ENCODE peak calls at places on chromosome 16, in six cellular contexts. F, B, N, I, T and K are unnamed samples.
A peak's percentile ranks its signal among the peaks of the same experiment; 100 is the strongest.

GRCh38 chr16:63602206-63602927 is 1519.5 kb downstream of the CDH11 start:
- DNase-seq in B (no peak), F (no peak), I (no peak), N (no peak), T (no peak), K (no peak)

GRCh38 chr16:590165-590874 is 454 bp downstream of the RAB40C start:
- DNase-seq in N (peak; percentile 67), B (peak; percentile 40), T (no peak), F (no peak), I (no peak), K (no peak)

GRCh38 chr16:3857189-3858013 is 23.1 kb downstream of the CREBBP start:
- DNase-seq in T (peak; percentile 89), I (peak; percentile 42), F (no peak), B (no peak), N (no peak), K (no peak)

GRCh38 chr16:47461598-47462266 is 601 bp downstream of the PHKB start:
- DNase-seq in B (peak; percentile 26), I (no peak), N (peak; percentile 17), F (no peak), T (peak; percentile 68), K (peak; percentile 53)

GRCh38 chr16:57379579-57379978 is 7.3 kb downstream of the CX3CL1 start:
- DNase-seq in T (no peak), N (peak; percentile 72), F (no peak), B (no peak), I (no peak), K (peak; percentile 85)

GRCh38 chr16:57529324-57530103 is 6.9 kb downstream of the CCDC102A start:
- DNase-seq in F (no peak), I (no peak), T (no peak), N (peak; percentile 14), B (no peak), K (no peak)

GRCh38 chr16:11586856-11587642 is at the start of gene LITAF:
- DNase-seq in T (no peak), N (peak; percentile 92), I (no peak), F (peak; percentile 79), B (peak; percentile 75), K (peak; percentile 55)

GRCh38 chr16:81583893-81584705 is 139.5 kb downstream of the CMIP start:
- DNase-seq in T (no peak), B (no peak), F (no peak), I (no peak), N (no peak), K (peak; percentile 84)

GRCh38 chr16:17475104-17475503 is 4.3 kb upstream of the XYLT1 start:
- DNase-seq in I (no peak), T (no peak), B (no peak), F (no peak), N (no peak), K (no peak)

GRCh38 chr16:3879887-3880564 is 487 bp downstream of the CREBBP start:
- DNase-seq in I (no peak), F (no peak), N (peak; percentile 91), B (peak; percentile 81), T (no peak), K (peak; percentile 49)

GRCh38 chr16:15874745-15875314 is 13.6 kb downstream of the CEP20 start:
- DNase-seq in F (peak; percentile 59), B (peak; percentile 23), I (no peak), N (peak; percentile 60), T (peak; percentile 70), K (peak; percentile 87)

GRCh38 chr16:733382-734207 is 6.7 kb downstream of the HAGHL start:
- DNase-seq in F (peak; percentile 84), T (no peak), N (peak; percentile 87), B (peak; percentile 53), I (no peak), K (peak; percentile 50)

GRCh38 chr16:72995151-72995881 is 52.6 kb downstream of the ZFHX3 start:
- DNase-seq in I (no peak), N (peak; percentile 34), F (peak; percentile 87), T (no peak), B (peak; percentile 66), K (peak; percentile 56)
- TF ChIP-seq CHD2 in I (no peak), N (no peak), F (no peak), T (no peak), B (no peak), K (no peak)

DNA sequence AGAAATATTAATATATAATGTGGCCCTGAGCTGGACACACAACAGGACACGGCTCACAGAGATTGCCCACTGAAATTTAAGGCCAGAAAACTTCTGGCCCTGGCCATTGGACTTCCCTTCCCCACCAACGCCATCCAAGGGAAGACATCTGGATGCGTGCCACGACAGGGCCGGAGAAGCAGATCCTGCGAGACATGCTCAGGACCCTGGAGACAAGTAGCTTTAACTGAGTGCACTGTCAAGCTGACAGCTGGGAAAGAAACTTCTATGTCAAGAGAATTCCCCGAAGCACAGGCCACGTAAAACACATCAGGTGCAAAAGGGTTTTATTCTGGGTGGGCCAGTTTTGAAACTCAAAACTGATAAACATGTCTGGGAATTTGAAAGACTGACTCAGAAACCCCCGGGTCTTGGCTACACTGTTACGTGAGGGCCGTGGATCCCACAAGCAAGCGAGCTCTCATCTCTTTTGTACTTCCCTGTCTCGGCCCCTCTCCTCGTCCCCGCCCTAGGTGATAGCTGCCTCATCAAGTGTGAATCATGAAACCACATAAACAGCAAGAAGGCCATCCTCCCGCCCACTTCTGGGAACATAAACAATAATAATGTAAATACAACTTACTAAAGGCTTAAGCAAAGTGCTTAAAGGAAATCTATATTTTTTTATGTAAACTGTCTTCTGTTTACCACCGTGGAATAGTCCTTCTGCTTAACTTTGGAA is 405.8 kb upstream of the MAF start:
- DNase-seq in B (no peak), I (no peak), T (no peak), F (no peak), N (no peak), K (peak; percentile 16)
- H3K27ac ChIP-seq in B (peak overlapping the region; percentile 0), I (no peak overlapping the region), T (no peak overlapping the region), F (no peak overlapping the region), N (no peak overlapping the region), K (peak overlapping the region; percentile 32)

DNA sequence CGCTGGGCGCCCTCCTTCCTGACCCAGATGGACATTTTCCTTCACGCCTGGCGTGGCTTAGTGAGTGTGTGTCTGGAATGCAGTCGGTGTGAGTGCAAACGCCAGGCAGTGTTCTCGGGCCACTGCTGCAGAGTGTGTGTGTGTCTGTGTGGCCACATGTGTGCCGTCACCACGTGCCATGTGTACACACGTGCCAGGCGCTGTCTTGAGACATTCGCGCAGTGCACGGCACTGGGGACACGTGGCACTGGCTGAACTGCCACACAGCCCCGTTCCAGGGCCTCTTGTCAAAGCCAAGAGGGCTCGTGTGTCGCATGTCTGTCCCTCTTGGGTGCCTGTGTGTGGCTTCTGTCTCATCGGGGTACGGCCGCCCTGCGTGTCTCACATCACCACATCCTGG is 28.8 kb downstream of the MAPK8IP3 start:
- DNase-seq in N (no peak), B (no peak), I (no peak), F (no peak), T (no peak), K (no peak)
- H3K9me3 ChIP-seq in N (no peaks in the 10 kb centered on the region), B (peaks cover 36% of the 10 kb centered on the region), I (peaks cover 6% of the 10 kb centered on the region), F (peaks cover 51% of the 10 kb centered on the region), T (peaks cover 20% of the 10 kb centered on the region), K (peaks cover 6% of the 10 kb centered on the region)

DNA sequence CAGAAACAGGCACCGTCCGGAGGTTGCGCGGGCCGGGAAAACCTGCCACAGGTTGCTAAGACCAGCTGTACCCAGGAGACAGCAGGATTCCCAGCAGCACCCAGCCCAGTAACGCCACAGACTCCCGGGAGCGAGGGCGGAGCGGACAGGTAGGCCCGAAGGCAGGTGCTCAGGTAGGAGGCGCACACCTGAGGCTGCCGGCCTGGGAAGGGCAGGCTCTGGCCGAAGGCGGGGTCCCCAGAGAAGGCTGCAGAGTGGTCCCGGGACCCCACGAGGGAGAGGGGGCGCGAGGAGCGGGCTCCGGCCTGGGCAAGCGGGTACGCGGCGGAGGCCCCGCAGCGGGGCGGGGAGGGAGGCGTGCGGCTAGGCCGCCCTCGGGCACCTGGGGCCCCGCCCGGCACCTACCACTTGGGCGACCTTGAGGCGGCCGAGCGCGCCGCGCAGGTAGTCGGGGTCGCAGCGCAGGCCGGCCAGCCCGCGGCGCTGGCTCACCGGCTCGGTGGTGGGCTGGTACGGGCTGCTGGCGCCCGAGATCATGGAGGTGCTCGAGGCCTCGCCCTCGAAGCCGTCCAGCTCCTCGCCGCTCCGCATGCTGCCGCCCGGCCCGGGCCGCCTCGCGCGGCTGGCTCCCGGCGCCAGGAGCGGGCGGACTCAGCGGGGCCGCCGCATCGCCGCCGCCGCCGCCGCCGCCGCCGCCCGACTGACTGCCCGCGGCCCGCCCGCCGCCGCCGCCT is 441 bp downstream of the CMTM4 start:
- DNase-seq in T (no peak), F (peak; percentile 79), B (peak; percentile 75), N (no peak), I (no peak), K (peak; percentile 24)
- TF ChIP-seq CHD2 in T (no peak), F (no peak), B (no peak), N (no peak), I (no peak), K (no peak)

GRCh38 chr16:2090481-2090797 is 42.7 kb downstream of the TSC2 start:
- DNase-seq in F (no peak), N (no peak), I (no peak), B (no peak), T (no peak), K (no peak)

GRCh38 chr16:2090819-2091721 is 43.3 kb downstream of the TSC2 start:
- DNase-seq in T (no peak), B (peak; percentile 80), F (peak; percentile 97), I (no peak), N (peak; percentile 75), K (no peak)

GRCh38 chr16:2091722-2092620 is 43.7 kb downstream of the PKD1 start:
- DNase-seq in B (no peak), N (peak; percentile 41), I (no peak), T (no peak), F (peak; percentile 71), K (no peak)

GRCh38 chr16:2093793-2094192 is 41.9 kb downstream of the PKD1 start:
- DNase-seq in I (no peak), F (no peak), B (no peak), T (no peak), N (no peak), K (no peak)

GRCh38 chr16:2092866-2093265 is 42.8 kb downstream of the PKD1 start:
- DNase-seq in N (no peak), I (no peak), F (no peak), B (no peak), T (no peak), K (no peak)
- H3K27ac ChIP-seq in N (no peak overlapping the region), I (no peak overlapping the region), F (no peak overlapping the region), B (no peak overlapping the region), T (no peak overlapping the region), K (no peak overlapping the region)

GRCh38 chr16:35574454-35575431 is 2115.3 kb downstream of the TP53TG3F start:
- DNase-seq in F (no peak), N (peak; percentile 87), B (no peak), I (no peak), T (no peak), K (no peak)
- H3K9me3 ChIP-seq in F (peaks cover 58% of the 10 kb centered on the region), N (no peaks in the 10 kb centered on the region), B (no peaks in the 10 kb centered on the region), I (no peaks in the 10 kb centered on the region), T (peaks cover 100% of the 10 kb centered on the region), K (peaks cover 2% of the 10 kb centered on the region)

GRCh38 chr16:18983565-18984424 is at the start of gene TMC7:
- DNase-seq in N (peak; percentile 94), I (no peak), B (peak; percentile 90), F (peak; percentile 93), T (peak; percentile 91), K (peak; percentile 92)
- TF ChIP-seq CHD2 in N (peak; percentile 34), I (no peak), B (no peak), F (no peak), T (no peak), K (no peak)